ENCODE peak calls at places on chromosomes 1 and 21, in eight cellular contexts. A, E, B, X, G, J, I and O are unnamed samples.

GRCh38 chr1:156860113-156860638 is 489 bp upstream of the NTRK1 start:
- DNase-seq in A (peak), E (peak), B (peak), X (peak), G (peak), J (peak), I (peak), O (peak)

GRCh38 chr1:248834343-248834940 is 3.6 kb upstream of the ZNF672 start:
- DNase-seq in A (no peak), E (no peak), B (no peak), X (no peak), G (no peak), J (no peak), I (no peak), O (no peak)

GRCh38 chr1:24754229-24754628 is 9.0 kb downstream of the CLIC4 start:
- DNase-seq in A (peak), E (no peak), B (no peak), X (no peak), G (no peak), J (no peak), I (peak), O (no peak)

GRCh38 chr1:155607708-155608107 is 2.3 kb upstream of the MSTO1 start:
- DNase-seq in A (peak), E (no peak), B (no peak), X (no peak), G (no peak), J (no peak), I (no peak), O (no peak)

GRCh38 chr21:45995686-45996179 is 14.2 kb downstream of the COL6A1 start:
- DNase-seq in A (no peak), E (no peak), B (no peak), X (no peak), G (peak), J (no peak), I (no peak), O (no peak)

GRCh38 chr1:18414321-18414720 is 66.4 kb upstream of the KLHDC7A start:
- DNase-seq in A (no peak), E (no peak), B (peak), X (no peak), G (no peak), J (no peak), I (no peak), O (no peak)

GRCh38 chr1:90761781-90762589 is 44.9 kb upstream of the BARHL2 start:
- DNase-seq in A (no peak), E (no peak), B (no peak), X (no peak), G (no peak), J (no peak), I (no peak), O (no peak)

GRCh38 chr1:3021233-3021671 is at the start of gene ACTRT2:
- DNase-seq in A (no peak), E (no peak), B (no peak), X (no peak), G (no peak), J (no peak), I (no peak), O (no peak)

GRCh38 chr21:18204931-18205330 is 39.7 kb upstream of the CHODL start:
- DNase-seq in A (no peak), E (no peak), B (peak), X (no peak), G (no peak), J (no peak), I (no peak), O (no peak)